ENCODE peak calls at places on chromosomes 12 and 14, in five cellular contexts. Q, B, T, W and G are unnamed samples.

GRCh38 chr12:114415525-114415868 is 9.6 kb upstream of the TBX5 start:
- DNase-seq in W (no peak), Q (no peak), B (no peak), T (no peak), G (no peak)

GRCh38 chr14:54737132-54737711 is 165.4 kb downstream of the GCH1 start:
- DNase-seq in T (no peak), W (no peak), Q (no peak), B (no peak), G (peak; percentile 73)

GRCh38 chr12:65152586-65152985 is 16.8 kb upstream of the LEMD3 start:
- DNase-seq in B (no peak), T (no peak), Q (no peak), W (no peak), G (no peak)

GRCh38 chr12:26995706-26996105 is 18.5 kb downstream of the TM7SF3 start:
- DNase-seq in T (no peak), Q (no peak), W (no peak), B (no peak), G (no peak)

GRCh38 chr12:18595406-18595805 is 142.4 kb downstream of the PLCZ1 start:
- DNase-seq in T (no peak), Q (no peak), W (no peak), B (no peak), G (no peak)

GRCh38 chr12:64780531-64781373 is 21.5 kb upstream of the GNS start:
- DNase-seq in B (peak; percentile 61), T (no peak), Q (peak; percentile 81), W (peak; percentile 81), G (peak; percentile 40)

GRCh38 chr12:1791104-1791927 is 29.0 kb upstream of the LRTM2 start:
- DNase-seq in T (peak; percentile 38), Q (peak; percentile 60), W (peak; percentile 73), B (peak; percentile 70), G (peak; percentile 82)

GRCh38 chr12:49903700-49904423 is at the start of gene FAIM2:
- DNase-seq in B (no peak), T (no peak), W (peak; percentile 92), Q (peak; percentile 62), G (peak; percentile 73)

GRCh38 chr12:1553546-1553945 is 40.8 kb downstream of the FBXL14 start:
- DNase-seq in T (no peak), W (no peak), B (peak; percentile 15), Q (no peak), G (no peak)

GRCh38 chr14:103334644-103335603 is 887 bp downstream of the EIF5 start:
- DNase-seq in Q (peak; percentile 78), T (no peak), W (peak; percentile 82), B (peak; percentile 13), G (peak; percentile 92)

GRCh38 chr14:64983439-64984310 is 3.0 kb upstream of the FNTB start:
- DNase-seq in W (peak; percentile 65), B (peak; percentile 50), T (peak; percentile 16), Q (peak; percentile 58), G (peak; percentile 78)

GRCh38 chr12:19244312-19244711 is 114.8 kb downstream of the PLEKHA5 start:
- DNase-seq in W (no peak), Q (no peak), T (no peak), B (no peak), G (peak; percentile 29)

GRCh38 chr12:10140001-10140400 is 10.0 kb upstream of the CLEC7A start:
- DNase-seq in T (peak; percentile 44), W (peak; percentile 10), Q (peak; percentile 64), B (peak; percentile 86), G (peak; percentile 80)

GRCh38 chr14:61174395-61175386 is 106.4 kb downstream of the TMEM30B start:
- DNase-seq in T (no peak), B (no peak), W (no peak), Q (no peak), G (peak; percentile 69)

GRCh38 chr12:130198663-130199060 is 36.4 kb downstream of the FZD10 start:
- DNase-seq in W (no peak), T (no peak), B (no peak), Q (no peak), G (no peak)

GRCh38 chr12:26017484-26018211 is 59.2 kb downstream of the RASSF8 start:
- DNase-seq in B (peak; percentile 37), Q (peak; percentile 85), T (peak; percentile 27), W (peak; percentile 20), G (peak; percentile 61)

GRCh38 chr14:21880918-21881317 is 207.3 kb upstream of the OR4E1 start:
- DNase-seq in B (no peak), W (no peak), Q (no peak), T (no peak), G (no peak)

GRCh38 chr12:19284658-19285057 is 154.6 kb upstream of the AEBP2 start:
- DNase-seq in W (no peak), Q (no peak), T (no peak), B (no peak), G (no peak)

GRCh38 chr12:51395283-51396230 is 4.4 kb upstream of the GALNT6 start:
- DNase-seq in T (no peak), W (peak; percentile 52), Q (no peak), B (no peak), G (no peak)

GRCh38 chr12:25994252-25994651 is 35.8 kb downstream of the RASSF8 start:
- DNase-seq in W (no peak), Q (no peak), B (no peak), T (no peak), G (peak; percentile 97)

GRCh38 chr14:57247283-57247682 is 21.4 kb downstream of the EXOC5 start:
- DNase-seq in B (no peak), T (no peak), W (no peak), Q (no peak), G (peak; percentile 20)

GRCh38 chr14:28280997-28281598 is 485.5 kb upstream of the FOXG1 start:
- DNase-seq in B (no peak), T (no peak), W (no peak), Q (no peak), G (no peak)

GRCh38 chr12:131785763-131786330 is 42.3 kb upstream of the MMP17 start:
- DNase-seq in B (no peak), W (no peak), Q (no peak), T (no peak), G (peak; percentile 56)

GRCh38 chr12:15757553-15758255 is 31.5 kb downstream of the EPS8 start:
- DNase-seq in W (no peak), T (peak; percentile 84), Q (no peak), B (no peak), G (peak; percentile 98)
- TF ChIP-seq EZH2phosphoT487 in W (no peak), T (no peak), Q (no peak), B (no peak), G (no peak)

GRCh38 chr12:120231316-120232011 is 30.6 kb upstream of the RPLP0 start:
- DNase-seq in B (no peak), Q (no peak), W (no peak), T (peak; percentile 97), G (peak; percentile 97)
- H3K9ac ChIP-seq in B (no peak overlapping the region), Q (no peak overlapping the region), W (peak overlapping the region; percentile 89), T (peak overlapping the region; percentile 87), G (peak overlapping the region; percentile 71)

GRCh38 chr14:100893760-100894159 is 9.8 kb downstream of the RTL1 start:
- DNase-seq in B (no peak), W (no peak), Q (no peak), T (no peak), G (no peak)

GRCh38 chr14:100895411-100895810 is 8.1 kb downstream of the RTL1 start:
- DNase-seq in Q (no peak), W (no peak), B (no peak), T (no peak), G (no peak)

GRCh38 chr14:100892496-100893227 is 10.9 kb downstream of the RTL1 start:
- DNase-seq in B (no peak), Q (no peak), W (no peak), T (no peak), G (no peak)

GRCh38 chr14:100893228-100893601 is 10.3 kb downstream of the RTL1 start:
- DNase-seq in T (no peak), B (no peak), Q (no peak), W (no peak), G (no peak)

GRCh38 chr14:100894416-100894815 is 9.1 kb downstream of the RTL1 start:
- DNase-seq in W (no peak), T (no peak), Q (no peak), B (no peak), G (no peak)
- TF ChIP-seq EZH2phosphoT487 in W (no peak), T (no peak), Q (no peak), B (no peak), G (no peak)

GRCh38 chr12:57490126-57490525 is 2.3 kb downstream of the MARS1 start:
- DNase-seq in T (no peak), W (no peak), B (no peak), Q (no peak), G (no peak)

GRCh38 chr12:57487597-57488396 is at the start of gene MARS1:
- DNase-seq in T (peak; percentile 94), B (peak; percentile 98), Q (peak; percentile 95), W (peak; percentile 92), G (peak; percentile 99)

GRCh38 chr12:57487055-57487596 is 742 bp upstream of the MARS1 start:
- DNase-seq in B (no peak), W (no peak), Q (no peak), T (no peak), G (no peak)

GRCh38 chr12:57488397-57489156 is 709 bp downstream of the MARS1 start:
- DNase-seq in Q (peak; percentile 34), B (peak; percentile 28), T (no peak), W (peak; percentile 58), G (peak; percentile 38)

DNA sequence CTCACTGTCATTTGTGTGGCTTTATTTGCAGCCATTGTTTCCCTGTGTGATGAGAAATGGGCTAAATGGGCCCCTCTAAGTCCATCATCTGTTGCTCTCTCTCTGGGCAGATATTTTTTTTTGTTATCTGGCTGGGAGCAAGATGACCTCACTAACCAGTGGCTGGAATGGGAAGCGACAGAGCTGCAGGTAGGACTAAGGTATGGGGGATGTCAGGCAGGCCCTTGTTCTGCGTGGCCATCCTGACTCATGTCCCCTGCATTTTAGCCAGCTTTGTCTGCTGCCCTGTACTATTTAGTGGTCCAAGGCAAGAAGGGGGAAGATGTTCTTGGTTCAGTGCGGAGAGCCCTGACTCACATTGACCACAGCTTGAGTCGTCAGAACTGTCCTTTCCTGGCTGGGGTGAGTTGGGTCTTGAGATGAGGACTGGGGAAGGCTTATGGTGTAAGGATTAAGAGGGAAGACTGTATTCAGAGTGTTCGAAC is 1.3 kb downstream of the MARS1 start:
- DNase-seq in T (no peak), Q (no peak), W (no peak), B (no peak), G (peak; percentile 62)
- H3K9ac ChIP-seq in T (peak overlapping the region; percentile 76), Q (no peak overlapping the region), W (peak overlapping the region; percentile 94), B (peak overlapping the region; percentile 84), G (peak overlapping the region; percentile 89)

GRCh38 chr12:107042801-107043200 is 50.5 kb downstream of the CRY1 start:
- DNase-seq in T (no peak), Q (no peak), W (no peak), B (no peak), G (no peak)
- TF ChIP-seq EZH2phosphoT487 in T (no peak), Q (no peak), W (no peak), B (no peak), G (no peak)